ENCODE peak calls at places on chromosomes 5 and 9, in six cellular contexts. A is heart right ventricle, L is tibial artery, T is brain microvascular endothelial cell, S is IMR-90, H is body of pancreas. F is an unnamed sample.

GRCh38 chr5:58490397-58491072 is 700 bp upstream of the GAPT start:
- DNase-seq in A (no peak), H (no peak), S (no peak), T (no peak), L (no peak), F (no peak)

GRCh38 chr9:105978336-105978735 is 284.0 kb downstream of the TMEM38B start:
- DNase-seq in T (no peak), L (no peak), H (no peak), A (no peak), S (no peak), F (no peak)

GRCh38 chr9:116074658-116075057 is 78.9 kb upstream of the PAPPA start:
- DNase-seq in L (no peak), T (no peak), A (no peak), H (no peak), S (peak), F (no peak)

GRCh38 chr5:142435410-142436115 is 110.7 kb upstream of the SPRY4 start:
- DNase-seq in L (no peak), A (no peak), H (no peak), T (no peak), S (no peak), F (no peak)

GRCh38 chr5:150541895-150542294 is 34.0 kb downstream of the NDST1 start:
- DNase-seq in L (no peak), A (no peak), T (no peak), S (no peak), H (no peak), F (no peak)

GRCh38 chr9:755454-756381 is 85.8 kb upstream of the DMRT1 start:
- DNase-seq in A (no peak), T (peak), S (peak), L (no peak), H (no peak), F (no peak)

GRCh38 chr9:134064711-134065110 is 3.1 kb downstream of the BRD3 start:
- DNase-seq in H (peak), S (no peak), A (no peak), L (peak), T (no peak), F (no peak)

GRCh38 chr9:35635730-35636129 is 15.0 kb downstream of the SIT1 start:
- DNase-seq in S (no peak), L (peak), T (no peak), A (no peak), H (no peak), F (no peak)

GRCh38 chr9:76403352-76403751 is 9.1 kb upstream of the RFK start:
- DNase-seq in A (peak), H (no peak), L (no peak), T (peak), S (peak), F (no peak)

GRCh38 chr5:181223729-181224389 is 778 bp downstream of the TRIM41 start:
- DNase-seq in T (no peak), L (no peak), H (no peak), A (no peak), S (peak), F (peak)

GRCh38 chr9:114452219-114453169 is 52.8 kb downstream of the WHRN start:
- DNase-seq in A (no peak), H (no peak), T (no peak), L (no peak), S (no peak), F (peak)

GRCh38 chr9:33187519-33188218 is 20.5 kb upstream of the B4GALT1 start:
- DNase-seq in L (peak), H (no peak), T (no peak), A (peak), S (peak), F (no peak)

GRCh38 chr5:142433526-142434321 is 108.9 kb upstream of the SPRY4 start:
- DNase-seq in A (no peak), L (no peak), H (no peak), S (peak), T (peak), F (no peak)

GRCh38 chr9:70390922-70391321 is 23.5 kb downstream of the KLF9 start:
- DNase-seq in H (no peak), A (no peak), T (no peak), L (no peak), S (no peak), F (no peak)

GRCh38 chr9:105816202-105816744 is 121.9 kb downstream of the TMEM38B start:
- DNase-seq in H (no peak), S (no peak), T (no peak), A (no peak), L (no peak), F (no peak)

GRCh38 chr9:87834357-87834756 is 48.3 kb upstream of the SPATA31E1 start:
- DNase-seq in T (no peak), S (no peak), H (no peak), A (no peak), L (no peak), F (no peak)

GRCh38 chr9:109473329-109473728 is 24.8 kb downstream of the PTPN3 start:
- DNase-seq in L (no peak), S (no peak), A (no peak), H (no peak), T (no peak), F (no peak)

GRCh38 chr5:172105811-172106210 is 82.2 kb downstream of the STK10 start:
- DNase-seq in A (no peak), L (no peak), S (no peak), T (no peak), H (no peak), F (no peak)

GRCh38 chr5:160155017-160155725 is 35.9 kb upstream of the PWWP2A start:
- DNase-seq in S (no peak), T (no peak), L (no peak), A (no peak), H (no peak), F (no peak)

GRCh38 chr5:72242796-72243475 is 77.1 kb downstream of the MRPS27 start:
- DNase-seq in A (no peak), S (no peak), H (no peak), L (no peak), T (no peak), F (no peak)

GRCh38 chr5:139272471-139273321 is 20.8 kb upstream of the MATR3 start:
- DNase-seq in S (peak), A (no peak), H (no peak), T (peak), L (no peak), F (no peak)

GRCh38 chr5:3010953-3011763 is 259.7 kb upstream of the IRX2 start:
- DNase-seq in A (no peak), L (peak), T (no peak), S (no peak), H (no peak), F (no peak)

GRCh38 chr5:91742504-91742903 is 359.4 kb upstream of the ARRDC3 start:
- DNase-seq in T (no peak), L (no peak), H (no peak), S (no peak), A (no peak), F (no peak)
- TF ChIP-seq CTCF in T (no peak), L (no peak), H (no peak), S (no peak), A (no peak), F (no peak)

GRCh38 chr9:34506623-34507022 is 16.2 kb downstream of the ENHO start:
- DNase-seq in H (no peak), A (no peak), T (no peak), S (no peak), L (peak), F (no peak)
- TF ChIP-seq CTCF in H (no peak), A (no peak), T (no peak), S (no peak), L (no peak), F (no peak)

DNA sequence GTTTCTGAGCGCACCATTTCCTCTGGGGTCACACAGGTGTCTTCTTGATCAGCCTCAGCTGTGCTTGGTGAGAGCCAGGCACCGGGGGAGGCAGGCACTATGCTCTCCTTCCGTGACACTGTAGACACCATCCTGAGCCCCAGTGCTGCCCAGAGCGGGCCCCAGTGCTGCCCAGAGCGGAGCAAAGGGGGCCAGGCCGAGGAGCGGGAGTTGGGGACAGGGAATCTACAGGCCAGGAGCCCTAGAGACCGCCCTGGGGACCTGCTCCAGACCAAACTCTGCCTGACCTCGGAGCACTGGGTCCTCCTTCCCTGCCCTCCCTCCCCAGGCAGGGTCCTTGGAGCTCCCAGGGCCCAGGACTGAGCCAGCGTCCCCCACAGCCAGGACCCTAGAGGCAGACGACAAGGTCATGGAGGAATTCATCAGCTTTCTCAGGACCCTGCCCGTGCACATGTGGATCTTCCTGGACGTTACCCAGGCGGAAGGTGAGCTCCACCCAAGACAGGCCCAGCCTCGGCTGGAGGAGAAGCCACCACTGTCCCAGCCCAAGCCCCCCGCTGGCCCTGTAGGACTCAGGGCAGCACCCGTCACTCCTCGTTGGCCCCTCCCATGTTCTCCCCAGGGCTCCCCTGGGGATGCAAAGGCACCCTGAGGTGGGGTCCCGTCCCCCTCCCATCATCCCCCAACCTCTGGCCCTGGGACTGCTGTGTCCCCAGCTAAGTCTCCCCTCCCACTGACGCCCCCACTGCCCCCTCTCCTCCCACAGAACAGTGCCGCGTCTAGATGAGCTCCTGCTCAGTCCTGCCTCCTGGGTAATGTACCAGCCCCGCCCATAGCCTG is 30.2 kb downstream of the PAEP start:
- DNase-seq in T (no peak), L (peak), A (no peak), H (no peak), S (no peak), F (no peak)
- TF ChIP-seq CTCF in T (no peak), L (no peak), A (no peak), H (no peak), S (no peak), F (no peak)

GRCh38 chr9:119268985-119269384 is 100.2 kb downstream of the BRINP1 start:
- DNase-seq in L (no peak), T (no peak), S (no peak), A (no peak), H (no peak), F (no peak)
- TF ChIP-seq CTCF in L (no peak), T (no peak), S (no peak), A (no peak), H (no peak), F (no peak)

DNA sequence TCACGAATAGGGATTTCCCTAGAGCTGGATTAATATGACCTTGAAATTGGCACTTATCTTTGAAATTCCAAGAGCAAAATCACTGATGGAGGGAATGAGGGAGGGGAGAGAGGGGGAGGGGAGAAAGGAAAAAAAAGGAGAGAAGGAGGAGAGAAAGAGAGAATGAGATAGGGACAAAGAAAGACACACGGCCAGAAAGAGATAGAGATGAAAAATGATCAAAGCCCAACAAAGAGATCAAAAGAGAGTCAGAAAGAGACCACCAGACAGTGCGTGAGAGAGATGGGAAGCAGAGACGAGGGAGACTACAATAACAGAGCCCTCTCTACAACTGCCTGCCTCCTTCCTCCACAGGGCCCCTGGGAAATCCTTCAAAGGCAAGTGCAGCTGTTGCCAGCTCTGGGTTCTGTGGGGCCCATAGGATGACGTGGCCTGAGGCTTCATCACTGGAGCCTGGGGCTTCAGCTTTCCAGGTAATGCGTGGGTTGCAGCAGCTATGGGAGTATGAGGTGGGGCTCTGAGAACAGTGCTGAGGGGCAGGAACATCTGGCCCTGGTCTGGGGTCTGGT is 58.3 kb upstream of the SHB start:
- DNase-seq in H (no peak), A (no peak), L (no peak), S (peak), T (no peak), F (no peak)
- TF ChIP-seq CTCF in H (no peak), A (no peak), L (no peak), S (no peak), T (no peak), F (no peak)